ENCODE peak calls at places on chromosome 5, in ten cellular contexts. I is adrenal gland; M is H1; C is colonic mucosa; V is Peyer's patch; J is pancreas; O is aorta; D is CD8-positive, alpha-beta memory T cell; T is A549; B is fibroblast of lung. X is an unnamed sample. For H3K9me3 and H3K4me1, the result is how much of the 10 kb centered on the place peaks cover.

GRCh38 chr5:108727639-108728565 is 19.8 kb upstream of the FER start:
- DNase-seq in T (peak), M (peak), D (peak), B (peak), V (peak), C (peak), O (peak), I (peak), J (peak), X (peak)

GRCh38 chr5:168881427-168882149 is 302.4 kb upstream of the PANK3 start:
- DNase-seq in I (no peak), T (no peak), M (peak), B (no peak), J (no peak), V (no peak), O (no peak), C (no peak), D (no peak), X (no peak)

GRCh38 chr5:5139358-5140050 is 626 bp upstream of the ADAMTS16 start:
- DNase-seq in T (no peak), B (no peak), J (no peak), M (no peak), C (no peak), I (no peak), V (no peak), O (no peak), D (no peak), X (no peak)

GRCh38 chr5:65334077-65334476 is 147.6 kb downstream of the ADAMTS6 start:
- DNase-seq in I (no peak), B (no peak), T (no peak), C (peak), V (no peak), O (no peak), M (no peak), D (no peak), J (peak), X (no peak)

GRCh38 chr5:145937432-145938250 is 1.3 kb downstream of the SH3RF2 start:
- DNase-seq in V (no peak), M (peak), J (peak), I (no peak), B (no peak), O (no peak), D (no peak), C (peak), T (peak), X (peak)

GRCh38 chr5:96388186-96388585 is 44.9 kb downstream of the PCSK1 start:
- DNase-seq in V (no peak), B (peak), M (no peak), I (no peak), T (no peak), O (no peak), J (no peak), D (no peak), C (no peak), X (no peak)

GRCh38 chr5:96049398-96050272 is 88.0 kb upstream of the ELL2 start:
- DNase-seq in I (no peak), O (no peak), B (peak), M (no peak), V (no peak), T (no peak), D (no peak), C (no peak), J (no peak), X (no peak)

GRCh38 chr5:82018462-82018861 is 46.6 kb downstream of the ATG10 start:
- DNase-seq in T (no peak), D (no peak), O (no peak), I (peak), J (no peak), V (no peak), C (no peak), B (peak), M (no peak), X (no peak)

GRCh38 chr5:26847041-26847736 is 191.2 kb downstream of the CDH9 start:
- DNase-seq in O (no peak), M (no peak), V (no peak), B (no peak), T (peak), J (no peak), I (no peak), D (no peak), C (no peak), X (no peak)

DNA sequence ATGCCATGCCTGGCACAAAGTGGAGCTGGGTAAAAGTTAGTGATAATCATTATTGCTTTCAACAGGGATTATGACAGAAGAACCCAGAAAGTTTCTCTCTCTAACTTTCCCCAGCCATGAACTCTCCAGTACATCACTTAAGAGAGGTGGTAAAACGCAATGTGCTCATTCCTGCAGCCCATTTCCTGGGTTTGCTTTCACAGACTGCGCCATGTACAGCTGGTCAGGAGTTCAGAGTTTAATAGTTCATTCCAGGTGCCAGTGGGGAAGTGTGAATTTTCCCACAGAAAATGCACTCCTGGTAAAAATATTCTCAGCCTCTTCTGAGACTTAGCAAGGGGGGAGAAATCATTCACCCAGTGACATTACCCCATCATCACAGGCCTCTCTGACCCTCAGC is 35.5 kb downstream of the ADAM19 start:
- DNase-seq in B (no peak), D (no peak), I (no peak), V (no peak), C (no peak), T (no peak), M (no peak), O (no peak), J (no peak), X (no peak)
- H3K27ac ChIP-seq in B (peak), D (peak), I (peak), V (peak), C (peak), T (no peak), M (no peak), O (no peak), J (no peak), X (no peak)

GRCh38 chr5:150945501-150945900 is 40.7 kb upstream of the ZNF300 start:
- DNase-seq in V (no peak), M (no peak), D (no peak), I (no peak), C (no peak), O (no peak), B (peak), T (no peak), J (no peak), X (no peak)
- H3K9me3 ChIP-seq in V (under half), M (half or more), D (under half), I (under half), C (under half), O (under half), B (under half), T (under half), J (under half), X (under half)

GRCh38 chr5:149174847-149175234 is 33.5 kb downstream of the ABLIM3 start:
- DNase-seq in M (no peak), C (no peak), J (no peak), D (no peak), V (no peak), O (no peak), T (no peak), B (no peak), I (no peak), X (no peak)
- H3K4me1 ChIP-seq in M (under half), C (under half), J (under half), D (under half), V (under half), O (under half), T (under half), B (under half), I (under half), X (under half)

DNA sequence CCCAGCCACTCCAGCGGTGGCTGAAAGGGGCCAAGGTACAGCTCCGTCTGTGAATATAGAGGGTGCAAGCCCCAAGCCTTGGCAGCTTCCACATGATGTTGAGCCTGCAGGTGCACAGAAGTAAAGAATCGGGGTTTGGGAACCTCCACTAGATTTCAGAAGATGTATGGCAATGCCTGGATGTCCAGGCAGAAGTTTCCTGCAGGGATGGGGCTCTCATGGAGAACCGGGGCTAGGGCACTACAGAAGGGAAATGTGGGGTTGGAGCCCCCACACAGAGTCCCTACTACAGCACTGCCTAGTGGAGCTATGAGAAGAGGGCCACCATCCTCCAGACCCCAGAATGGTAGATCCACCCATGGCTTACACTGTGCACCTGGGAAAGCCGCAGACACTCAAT is 23.2 kb downstream of the CCDC125 start:
- DNase-seq in T (no peak), I (no peak), B (no peak), D (no peak), M (no peak), O (no peak), C (no peak), J (no peak), V (no peak), X (no peak)
- H3K27ac ChIP-seq in T (no peak), I (no peak), B (no peak), D (no peak), M (no peak), O (no peak), C (no peak), J (no peak), V (no peak), X (no peak)

GRCh38 chr5:142688278-142688677 is 2.4 kb upstream of the FGF1 start:
- DNase-seq in V (no peak), C (no peak), I (no peak), D (no peak), T (no peak), J (no peak), O (no peak), B (no peak), M (no peak), X (no peak)
- H3K9me3 ChIP-seq in V (under half), C (under half), I (under half), D (under half), T (under half), J (under half), O (under half), B (under half), M (under half), X (under half)

X was measured in prostate gland.